ENCODE peak calls at places on chromosomes 6 and 20, in seven cellular contexts. V is dorsolateral prefrontal cortex; J is amniotic stem cell; L is NCI-H774; G is HL-60; P is activated T-cell treated with anti-CD3 and anti-CD28 coated beads, Interleukin-2, amount 50 U/mL, for 72 hours; R is HT1080. W is an unnamed sample.
A peak's percentile ranks its signal among the peaks of the same experiment; 100 is the strongest.

GRCh38 chr6:8983202-8983688 is 547.9 kb upstream of the SLC35B3 start:
- DNase-seq in V (peak; percentile 65), J (peak; percentile 2), L (peak; percentile 57), G (peak; percentile 61), P (peak; percentile 45), R (peak; percentile 65), W (peak; percentile 79)

GRCh38 chr6:75563032-75563431 is 38.6 kb upstream of the SENP6 start:
- DNase-seq in V (no peak), J (no peak), L (no peak), G (peak; percentile 24), P (no peak), R (peak; percentile 40), W (no peak)

GRCh38 chr6:37942606-37943376 is 123.3 kb downstream of the ZFAND3 start:
- DNase-seq in V (no peak), J (no peak), L (no peak), G (no peak), P (no peak), R (no peak), W (no peak)

GRCh38 chr6:90286884-90287488 is 9.7 kb downstream of the BACH2 start:
- DNase-seq in V (no peak), J (no peak), L (no peak), G (peak; percentile 58), P (peak; percentile 77), R (peak; percentile 59), W (peak; percentile 79)

GRCh38 chr6:188821-189655 is 103.2 kb upstream of the DUSP22 start:
- DNase-seq in V (peak; percentile 88), J (no peak), L (peak; percentile 62), G (peak; percentile 72), P (peak; percentile 91), R (peak; percentile 87), W (peak; percentile 92)

GRCh38 chr6:124977067-124977908 is 15.1 kb downstream of the RNF217 start:
- DNase-seq in V (no peak), J (no peak), L (no peak), G (no peak), P (no peak), R (no peak), W (no peak)

GRCh38 chr6:37618916-37619605 is 78.6 kb downstream of the MDGA1 start:
- DNase-seq in V (peak; percentile 1), J (no peak), L (no peak), G (no peak), P (peak; percentile 20), R (no peak), W (no peak)

GRCh38 chr6:158068893-158069799 is 87.5 kb downstream of the SYNJ2 start:
- DNase-seq in V (peak; percentile 51), J (peak; percentile 11), L (no peak), G (no peak), P (no peak), R (peak; percentile 95), W (no peak)

GRCh38 chr20:10376271-10377075 is 57.5 kb downstream of the MKKS start:
- DNase-seq in V (no peak), J (no peak), L (no peak), G (no peak), P (no peak), R (peak; percentile 82), W (no peak)

GRCh38 chr20:45347936-45348809 is at the start of gene SDC4:
- DNase-seq in V (peak; percentile 56), J (peak; percentile 45), L (peak; percentile 31), G (no peak), P (peak; percentile 77), R (no peak), W (peak; percentile 89)

GRCh38 chr20:47960277-47960676 is 175.0 kb upstream of the SULF2 start:
- DNase-seq in V (no peak), J (no peak), L (no peak), G (no peak), P (no peak), R (no peak), W (no peak)

GRCh38 chr6:1424306-1424927 is 35.0 kb downstream of the FOXF2 start:
- DNase-seq in V (no peak), J (peak; percentile 41), L (no peak), G (peak; percentile 47), P (peak; percentile 17), R (peak; percentile 49), W (peak; percentile 68)

GRCh38 chr20:51553897-51554504 is 11.5 kb upstream of the NFATC2 start:
- DNase-seq in V (no peak), J (no peak), L (no peak), G (no peak), P (no peak), R (no peak), W (no peak)

GRCh38 chr20:21125072-21125848 is 622 bp upstream of the KIZ start:
- DNase-seq in V (peak; percentile 64), J (no peak), L (peak; percentile 39), G (no peak), P (no peak), R (peak; percentile 49), W (no peak)

GRCh38 chr20:19022118-19022575 is 190.3 kb upstream of the SLC24A3 start:
- DNase-seq in V (no peak), J (no peak), L (no peak), G (no peak), P (no peak), R (no peak), W (no peak)

W was measured in activated effector memory CD4-positive, alpha-beta T cell treated with anti-CD3 and anti-CD28 coated beads, Interleukin-2, amount 50 U/mL, for 16 hours.